ENCODE peak calls at places on chromosomes 5 and 9, in five cellular contexts. V is PC-3, N is SK-N-SH, F is hepatocyte, Q is OCI-LY7. R is an unnamed sample.

GRCh38 chr5:115986358-115986757 is 24.1 kb downstream of the LVRN start:
- DNase-seq in V (no peak), N (no peak), F (no peak), Q (no peak), R (no peak)

GRCh38 chr5:88665750-88666215 is 217.2 kb downstream of the MEF2C start:
- DNase-seq in V (no peak), N (no peak), F (no peak), Q (no peak), R (peak; percentile 70)

GRCh38 chr9:35311891-35312639 is 150.3 kb downstream of the UNC13B start:
- DNase-seq in V (peak; percentile 11), N (no peak), F (no peak), Q (no peak), R (no peak)

GRCh38 chr9:114989600-114990410 is 59.4 kb upstream of the TNFSF8 start:
- DNase-seq in V (no peak), N (no peak), F (no peak), Q (no peak), R (no peak)

GRCh38 chr9:110532908-110533665 is 46.5 kb downstream of the SVEP1 start:
- DNase-seq in V (no peak), N (no peak), F (no peak), Q (no peak), R (no peak)

GRCh38 chr5:172173771-172174170 is 14.3 kb downstream of the STK10 start:
- DNase-seq in V (peak; percentile 90), N (no peak), F (no peak), Q (no peak), R (no peak)

GRCh38 chr9:120928015-120928719 is 1.6 kb upstream of the TRAF1 start:
- DNase-seq in V (no peak), N (no peak), F (peak; percentile 55), Q (peak; percentile 47), R (peak; percentile 39)

GRCh38 chr5:132662925-132663770 is 5.2 kb downstream of the IL13 start:
- DNase-seq in V (no peak), N (no peak), F (peak; percentile 37), Q (peak; percentile 19), R (no peak)

GRCh38 chr9:137762414-137763061 is 115.0 kb upstream of the CACNA1B start:
- DNase-seq in V (no peak), N (no peak), F (no peak), Q (no peak), R (no peak)

GRCh38 chr5:115297043-115297442 is 589 bp upstream of the CCDC112 start:
- DNase-seq in V (peak; percentile 4), N (no peak), F (no peak), Q (no peak), R (peak; percentile 4)

GRCh38 chr5:52948418-52949076 is 40.6 kb upstream of the ITGA2 start:
- DNase-seq in V (peak; percentile 89), N (peak; percentile 58), F (peak; percentile 77), Q (peak; percentile 61), R (peak; percentile 65)

GRCh38 chr9:107755267-107755666 is 265.7 kb upstream of the KLF4 start:
- DNase-seq in V (peak; percentile 92), N (no peak), F (peak; percentile 76), Q (no peak), R (no peak)

GRCh38 chr9:68847765-68848164 is 142.7 kb downstream of the PIP5K1B start:
- DNase-seq in V (no peak), N (no peak), F (no peak), Q (no peak), R (no peak)

GRCh38 chr5:179171816-179172745 is 111.9 kb downstream of the ZNF354C start:
- DNase-seq in V (no peak), N (no peak), F (no peak), Q (no peak), R (no peak)

GRCh38 chr5:61638476-61638875 is 306.4 kb downstream of the ZSWIM6 start:
- DNase-seq in V (no peak), N (no peak), F (no peak), Q (no peak), R (no peak)

GRCh38 chr9:99966720-99967119 is 60.3 kb downstream of the STX17 start:
- DNase-seq in V (peak; percentile 64), N (no peak), F (peak; percentile 22), Q (no peak), R (peak; percentile 51)

GRCh38 chr5:115480900-115481299 is 63.7 kb downstream of the FEM1C start:
- DNase-seq in V (no peak), N (no peak), F (no peak), Q (no peak), R (no peak)

GRCh38 chr5:173796746-173797495 is 91.2 kb upstream of the CPEB4 start:
- DNase-seq in V (no peak), N (no peak), F (no peak), Q (no peak), R (no peak)

GRCh38 chr9:17024129-17024528 is 110.7 kb upstream of the CNTLN start:
- DNase-seq in V (no peak), N (no peak), F (no peak), Q (no peak), R (no peak)

GRCh38 chr5:54581831-54582548 is 64.4 kb downstream of the SNX18 start:
- DNase-seq in V (no peak), N (no peak), F (no peak), Q (no peak), R (no peak)

GRCh38 chr5:1437876-1438559 is 7.2 kb downstream of the SLC6A3 start:
- DNase-seq in V (no peak), N (peak; percentile 12), F (no peak), Q (no peak), R (no peak)

DNA sequence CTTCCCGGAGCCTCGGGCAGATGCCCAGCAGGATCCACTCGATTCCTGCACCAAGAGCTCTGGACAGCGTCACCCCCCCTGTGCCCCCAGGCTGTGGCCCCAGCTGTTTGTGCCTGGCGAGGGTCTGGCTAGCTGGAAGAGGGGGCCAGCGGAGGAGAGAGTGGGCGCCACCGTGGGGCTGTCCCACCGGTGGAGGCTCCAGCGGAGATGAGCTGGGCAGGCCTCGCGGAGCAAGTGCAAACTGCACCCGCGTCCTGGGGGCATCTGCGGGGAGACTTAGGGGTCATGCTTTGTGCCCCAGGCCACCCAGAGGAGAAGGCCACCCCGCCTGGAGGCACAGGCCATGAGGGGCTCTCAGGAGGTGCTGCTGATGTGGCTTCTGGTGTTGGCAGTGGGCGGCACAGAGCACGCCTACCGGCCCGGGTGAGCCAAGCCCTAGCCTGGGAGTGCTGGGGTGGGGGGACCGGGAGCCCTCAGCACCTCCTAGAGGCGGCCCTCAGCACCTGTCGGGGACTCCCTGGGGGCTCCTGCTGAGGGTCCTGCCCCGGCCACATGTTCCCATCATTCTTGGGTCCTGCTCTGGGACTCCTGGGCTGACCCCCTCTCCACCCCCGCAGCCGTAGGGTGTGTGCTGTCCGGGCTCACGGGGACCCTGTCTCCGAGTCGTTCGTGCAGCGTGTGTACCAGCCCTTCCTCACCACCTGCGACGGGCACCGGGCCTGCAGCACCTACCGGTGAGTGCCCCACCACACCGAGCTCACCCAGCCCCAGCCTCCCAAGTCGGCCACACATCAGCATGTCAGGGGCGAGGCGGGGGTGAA is 5.4 kb downstream of the EGFL7 start:
- DNase-seq in V (no peak), N (no peak), F (no peak), Q (no peak), R (no peak)
- H4K20me1 ChIP-seq in V (no peaks in the 10 kb centered on the region), N (peaks cover 5% of the 10 kb centered on the region), F (no peaks in the 10 kb centered on the region), Q (no peaks in the 10 kb centered on the region), R (no peaks in the 10 kb centered on the region)

DNA sequence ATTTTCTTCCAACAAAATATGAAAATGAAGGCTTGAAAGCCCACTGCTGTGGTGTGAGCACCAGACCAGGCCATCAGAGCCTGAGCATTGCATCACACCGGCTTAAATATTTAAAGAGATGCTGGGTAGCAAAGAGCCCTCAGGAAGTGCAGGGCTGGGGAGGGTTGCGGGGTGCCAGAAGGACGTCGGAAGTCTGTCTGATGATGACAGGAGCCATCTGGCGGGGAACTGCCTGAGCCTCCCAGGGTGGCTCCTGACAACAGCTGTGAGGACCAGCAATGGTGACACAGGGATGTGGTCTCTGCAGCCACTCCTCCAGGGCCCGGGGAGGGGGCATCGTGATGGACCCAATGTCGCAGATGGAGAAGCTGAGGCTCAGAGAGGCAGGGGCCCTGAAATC is 185.6 kb downstream of the OLFM1 start:
- DNase-seq in V (no peak), N (no peak), F (no peak), Q (no peak), R (no peak)
- TF ChIP-seq EZH2phosphoT487 in V (no peak), N (no peak), F (no peak), Q (no peak), R (no peak)

GRCh38 chr5:56851258-56851941 is 36.1 kb downstream of the MAP3K1 start:
- DNase-seq in V (no peak), N (no peak), F (peak; percentile 31), Q (no peak), R (no peak)

GRCh38 chr5:56852228-56853000 is 37.1 kb downstream of the MAP3K1 start:
- DNase-seq in V (no peak), N (no peak), F (no peak), Q (no peak), R (no peak)

GRCh38 chr5:56850423-56850822 is 35.1 kb downstream of the MAP3K1 start:
- DNase-seq in V (no peak), N (no peak), F (no peak), Q (no peak), R (no peak)

GRCh38 chr5:56848206-56848605 is 32.9 kb downstream of the MAP3K1 start:
- DNase-seq in V (no peak), N (peak; percentile 7), F (no peak), Q (no peak), R (peak; percentile 33)

GRCh38 chr5:56849671-56850070 is 34.3 kb downstream of the MAP3K1 start:
- DNase-seq in V (no peak), N (no peak), F (no peak), Q (no peak), R (no peak)
- H4K20me1 ChIP-seq in V (no peaks in the 10 kb centered on the region), N (peaks cover 95% of the 10 kb centered on the region), F (peaks cover 59% of the 10 kb centered on the region), Q (peaks cover 58% of the 10 kb centered on the region), R (peaks cover 13% of the 10 kb centered on the region)

DNA sequence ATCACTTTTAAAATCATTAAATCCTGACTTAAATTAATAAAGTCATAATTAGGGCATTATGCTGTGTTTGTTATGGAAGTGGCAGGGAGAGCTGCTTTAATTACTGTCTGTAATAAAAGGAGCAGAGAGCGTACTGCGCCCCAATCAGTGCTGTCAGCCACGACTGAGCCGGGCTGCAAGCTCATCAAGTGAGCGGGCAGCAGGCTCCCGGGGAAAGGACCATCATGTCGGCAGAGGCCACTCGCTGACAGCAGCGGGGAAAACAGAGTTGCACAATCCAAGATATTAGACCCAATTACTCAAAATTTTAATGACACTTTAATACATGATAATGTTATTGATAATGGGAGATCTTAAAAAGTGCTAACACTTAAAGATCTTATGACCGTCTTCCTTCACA is 181.6 kb downstream of the AP3B1 start:
- DNase-seq in V (no peak), N (no peak), F (no peak), Q (no peak), R (peak; percentile 29)
- TF ChIP-seq EZH2phosphoT487 in V (no peak), N (no peak), F (no peak), Q (no peak), R (no peak)

DNA sequence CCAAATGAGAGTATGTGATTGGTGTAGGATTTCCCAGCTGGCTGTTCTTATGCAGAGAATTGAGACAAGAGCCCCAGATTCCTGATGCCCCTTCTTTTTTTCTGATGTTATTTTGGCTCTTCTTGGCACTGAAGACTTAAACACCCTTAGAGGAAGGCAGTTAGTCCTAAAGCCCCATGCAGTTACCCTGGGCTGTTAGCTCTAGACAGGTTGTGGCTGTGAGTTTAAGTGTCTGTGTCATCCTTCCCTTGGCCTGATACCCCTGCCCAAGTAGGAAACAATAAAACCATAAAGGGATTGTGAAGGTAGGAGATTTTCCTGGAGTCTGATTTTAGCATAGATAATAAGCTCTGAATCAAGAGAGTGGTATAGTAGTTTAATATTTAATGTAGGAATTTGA is 13.2 kb downstream of the TNPO1 start:
- DNase-seq in V (no peak), N (no peak), F (no peak), Q (no peak), R (no peak)
- H4K20me1 ChIP-seq in V (no peaks in the 10 kb centered on the region), N (peaks cover 73% of the 10 kb centered on the region), F (peaks cover 67% of the 10 kb centered on the region), Q (no peaks in the 10 kb centered on the region), R (peaks cover 76% of the 10 kb centered on the region)